ENCODE peak calls at places on chromosomes 1 and 21, in five cellular contexts. B is GDM1; F is ELR; A is adipocyte; I is stimulated activated CD4-positive, alpha-beta T cell treated with anti-CD3 and anti-CD28 coated beads, Interleukin-4, amount 100 ng/mL, for 24 hours. G is an unnamed sample.

GRCh38 chr21:35366348-35367085 is 317.4 kb upstream of the RUNX1 start:
- DNase-seq in B (no peak), F (no peak), A (peak), I (no peak), G (no peak)

GRCh38 chr1:108880850-108881249 is 4.1 kb downstream of the GPSM2 start:
- DNase-seq in B (no peak), F (peak), A (peak), I (no peak), G (no peak)

GRCh38 chr1:59788825-59789224 is 25.9 kb upstream of the HOOK1 start:
- DNase-seq in B (no peak), F (no peak), A (no peak), I (no peak), G (no peak)

GRCh38 chr21:14452031-14452778 is 69.3 kb upstream of the HSPA13 start:
- DNase-seq in B (no peak), F (no peak), A (no peak), I (no peak), G (no peak)

GRCh38 chr1:209875510-209875909 is 47.7 kb downstream of the UTP25 start:
- DNase-seq in B (no peak), F (peak), A (peak), I (no peak), G (no peak)

GRCh38 chr1:58104960-58105359 is 441.6 kb downstream of the OMA1 start:
- DNase-seq in B (peak), F (no peak), A (no peak), I (no peak), G (peak)

GRCh38 chr1:160834945-160835565 is 27.6 kb downstream of the CD244 start:
- DNase-seq in B (peak), F (peak), A (peak), I (peak), G (peak)

GRCh38 chr1:6037338-6037762 is 8.3 kb upstream of the KCNAB2 start:
- DNase-seq in B (peak), F (peak), A (peak), I (no peak), G (peak)

GRCh38 chr1:31904339-31905092 is 33.7 kb downstream of the PTP4A2 start:
- DNase-seq in B (no peak), F (peak), A (no peak), I (no peak), G (no peak)

GRCh38 chr1:178324003-178324402 is 172.8 kb downstream of the CLEC20A start:
- DNase-seq in B (no peak), F (peak), A (no peak), I (no peak), G (no peak)

GRCh38 chr1:34924759-34925555 is 4.5 kb downstream of the DLGAP3 start:
- DNase-seq in B (peak), F (peak), A (peak), I (peak), G (peak)

GRCh38 chr21:41396452-41397107 is 29.5 kb upstream of the MX1 start:
- DNase-seq in B (peak), F (no peak), A (peak), I (no peak), G (no peak)

GRCh38 chr1:68495968-68496679 is 758 bp downstream of the DEPDC1 start:
- DNase-seq in B (no peak), F (peak), A (no peak), I (no peak), G (peak)

GRCh38 chr1:31436596-31437432 is 23.8 kb downstream of the SERINC2 start:
- DNase-seq in B (no peak), F (no peak), A (no peak), I (no peak), G (no peak)

GRCh38 chr1:6262570-6263420 is 1.9 kb upstream of the GPR153 start:
- DNase-seq in B (no peak), F (no peak), A (no peak), I (no peak), G (no peak)

GRCh38 chr1:226814751-226815496 is 55.5 kb upstream of the PSEN2 start:
- DNase-seq in B (no peak), F (peak), A (peak), I (no peak), G (no peak)